ENCODE peak calls at places on chromosomes 6 and 20, in ten cellular contexts. T is CD8-positive, alpha-beta T cell; I is upper lobe of left lung; F is right cardiac atrium; S is small intestine; X is hepatocyte; Z is heart right ventricle; U is sigmoid colon; K is GM23248; Y is CD4-positive, CD25-positive, alpha-beta regulatory T cell. M is an unnamed sample. For H3K4me1, the result is how much of the 10 kb centered on the place peaks cover.

GRCh38 chr20:10339609-10340008 is 94.4 kb downstream of the MKKS start:
- DNase-seq in T (no peak), I (no peak), F (no peak), S (no peak), X (no peak), Z (no peak), U (no peak), K (no peak), Y (no peak), M (no peak)

GRCh38 chr6:56913276-56914138 is 41.4 kb upstream of the BEND6 start:
- DNase-seq in T (no peak), I (no peak), F (no peak), S (no peak), X (no peak), Z (no peak), U (no peak), K (no peak), Y (no peak), M (no peak)

GRCh38 chr20:1163653-1164052 is 21.1 kb downstream of the TMEM74B start:
- DNase-seq in T (no peak), I (no peak), F (no peak), S (no peak), X (no peak), Z (no peak), U (no peak), K (no peak), Y (no peak), M (no peak)

GRCh38 chr6:125584468-125584939 is 164.9 kb upstream of the HEY2 start:
- DNase-seq in T (no peak), I (peak), F (peak), S (no peak), X (peak), Z (peak), U (no peak), K (no peak), Y (no peak), M (no peak)

GRCh38 chr20:5400164-5400762 is 83.5 kb upstream of the PROKR2 start:
- DNase-seq in T (no peak), I (no peak), F (no peak), S (peak), X (peak), Z (no peak), U (no peak), K (peak), Y (no peak), M (no peak)

GRCh38 chr20:46559685-46560440 is 9.4 kb upstream of the OCSTAMP start:
- DNase-seq in T (no peak), I (no peak), F (no peak), S (no peak), X (no peak), Z (no peak), U (no peak), K (no peak), Y (no peak), M (no peak)

GRCh38 chr6:15090145-15090579 is 155.7 kb upstream of the JARID2 start:
- DNase-seq in T (no peak), I (no peak), F (no peak), S (no peak), X (peak), Z (no peak), U (no peak), K (peak), Y (no peak), M (no peak)

GRCh38 chr6:104484191-104484590 is 375.5 kb downstream of the HACE1 start:
- DNase-seq in T (no peak), I (no peak), F (no peak), S (no peak), X (no peak), Z (no peak), U (no peak), K (no peak), Y (no peak), M (no peak)

GRCh38 chr6:170100046-170100445 is 190.8 kb downstream of the DLL1 start:
- DNase-seq in T (no peak), I (no peak), F (no peak), S (no peak), X (no peak), Z (no peak), U (peak), K (no peak), Y (no peak), M (no peak)

GRCh38 chr6:2231438-2231837 is 14.0 kb downstream of the GMDS start:
- DNase-seq in T (no peak), I (no peak), F (no peak), S (no peak), X (no peak), Z (no peak), U (no peak), K (no peak), Y (no peak), M (no peak)

GRCh38 chr6:31558631-31559500 is 11.5 kb downstream of the NFKBIL1 start:
- DNase-seq in T (peak), I (no peak), F (no peak), S (no peak), X (no peak), Z (no peak), U (peak), K (peak), Y (peak), M (peak)

GRCh38 chr6:79687759-79688158 is 56.6 kb downstream of the SH3BGRL2 start:
- DNase-seq in T (no peak), I (no peak), F (no peak), S (peak), X (peak), Z (no peak), U (no peak), K (no peak), Y (no peak), M (no peak)

GRCh38 chr6:167997642-167998041 is at the start of gene KIF25:
- DNase-seq in T (no peak), I (no peak), F (no peak), S (no peak), X (no peak), Z (no peak), U (no peak), K (no peak), Y (no peak), M (no peak)

GRCh38 chr6:20946037-20946436 is 411.8 kb downstream of the CDKAL1 start:
- DNase-seq in T (no peak), I (no peak), F (no peak), S (no peak), X (no peak), Z (no peak), U (no peak), K (peak), Y (no peak), M (no peak)

GRCh38 chr6:156061958-156062661 is 606.5 kb upstream of the NOX3 start:
- DNase-seq in T (no peak), I (no peak), F (no peak), S (no peak), X (no peak), Z (no peak), U (no peak), K (no peak), Y (no peak), M (no peak)

GRCh38 chr6:35048631-35049083 is 92.5 kb downstream of the TCP11 start:
- DNase-seq in T (peak), I (no peak), F (peak), S (no peak), X (peak), Z (no peak), U (peak), K (peak), Y (peak), M (no peak)

GRCh38 chr6:15248451-15249370 is 2.8 kb downstream of the JARID2 start:
- DNase-seq in T (peak), I (peak), F (peak), S (peak), X (peak), Z (peak), U (peak), K (peak), Y (peak), M (peak)

GRCh38 chr6:168778201-168778600 is 337.2 kb downstream of the SMOC2 start:
- DNase-seq in T (no peak), I (no peak), F (peak), S (no peak), X (peak), Z (peak), U (peak), K (peak), Y (no peak), M (no peak)

GRCh38 chr6:159052720-159053119 is 7.9 kb upstream of the TAGAP start:
- DNase-seq in T (no peak), I (no peak), F (no peak), S (no peak), X (no peak), Z (no peak), U (no peak), K (no peak), Y (no peak), M (no peak)

GRCh38 chr20:59994697-59995122 is 36.5 kb downstream of the CDH26 start:
- DNase-seq in T (no peak), I (no peak), F (peak), S (peak), X (peak), Z (peak), U (no peak), K (peak), Y (no peak), M (peak)

GRCh38 chr6:158718431-158719126 is 68.7 kb downstream of the SYTL3 start:
- DNase-seq in T (no peak), I (no peak), F (no peak), S (peak), X (peak), Z (no peak), U (peak), K (peak), Y (no peak), M (no peak)

GRCh38 chr6:53727748-53728147 is 62.2 kb upstream of the KLHL31 start:
- DNase-seq in T (no peak), I (no peak), F (no peak), S (no peak), X (no peak), Z (no peak), U (no peak), K (peak), Y (no peak), M (no peak)

GRCh38 chr6:144140859-144141258 is 9.5 kb upstream of the STX11 start:
- DNase-seq in T (no peak), I (no peak), F (no peak), S (no peak), X (no peak), Z (no peak), U (no peak), K (no peak), Y (no peak), M (no peak)

GRCh38 chr20:53208110-53208908 is 236.2 kb downstream of the TSHZ2 start:
- DNase-seq in T (peak), I (no peak), F (no peak), S (no peak), X (no peak), Z (no peak), U (no peak), K (no peak), Y (no peak), M (no peak)

GRCh38 chr20:14877616-14878015 is 540.2 kb upstream of the FLRT3 start:
- DNase-seq in T (no peak), I (no peak), F (no peak), S (no peak), X (no peak), Z (no peak), U (no peak), K (no peak), Y (no peak), M (no peak)

GRCh38 chr6:75602164-75602896 is 650 bp downstream of the SENP6 start:
- DNase-seq in T (peak), I (peak), F (peak), S (no peak), X (peak), Z (peak), U (peak), K (peak), Y (peak), M (peak)

GRCh38 chr20:16574656-16575355 is 1.6 kb upstream of the KIF16B start:
- DNase-seq in T (peak), I (peak), F (peak), S (peak), X (peak), Z (peak), U (peak), K (peak), Y (peak), M (peak)

GRCh38 chr6:3022765-3023662 is 23.3 kb downstream of the NQO2 start:
- DNase-seq in T (peak), I (peak), F (peak), S (peak), X (no peak), Z (peak), U (no peak), K (peak), Y (no peak), M (no peak)

GRCh38 chr6:35764238-35764896 is 12.0 kb upstream of the CLPSL2 start:
- DNase-seq in T (no peak), I (no peak), F (no peak), S (peak), X (no peak), Z (no peak), U (no peak), K (no peak), Y (no peak), M (no peak)

GRCh38 chr20:61883867-61884393 is 181.8 kb downstream of the TAF4 start:
- DNase-seq in T (no peak), I (peak), F (peak), S (no peak), X (no peak), Z (no peak), U (no peak), K (no peak), Y (no peak), M (no peak)

DNA sequence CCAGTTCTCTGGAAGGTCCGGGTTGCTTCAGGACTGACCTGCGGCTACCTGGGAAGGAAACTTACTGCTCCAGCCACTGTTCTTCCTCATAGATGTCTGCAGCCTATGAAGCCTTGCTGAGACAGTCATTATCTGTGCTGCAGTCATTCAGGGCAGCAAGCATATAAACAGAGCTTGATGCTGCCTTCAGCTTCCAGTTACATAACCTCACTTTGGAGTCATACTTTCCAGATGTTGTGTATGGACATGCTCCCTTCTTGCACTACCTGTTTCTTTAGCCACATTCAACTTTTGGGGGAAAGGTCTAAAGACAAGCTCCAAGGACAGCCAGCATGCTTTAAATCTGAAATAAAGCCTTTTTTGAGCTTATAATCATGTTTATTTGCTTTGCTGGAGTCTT is 98.1 kb downstream of the SLC24A3 start:
- DNase-seq in T (no peak), I (no peak), F (no peak), S (no peak), X (no peak), Z (no peak), U (no peak), K (no peak), Y (no peak), M (no peak)
- H3K4me1 ChIP-seq in T (under half), I (under half), F (under half), S (under half), X (under half), Z (under half), U (under half), K (under half), Y (under half), M (under half)

DNA sequence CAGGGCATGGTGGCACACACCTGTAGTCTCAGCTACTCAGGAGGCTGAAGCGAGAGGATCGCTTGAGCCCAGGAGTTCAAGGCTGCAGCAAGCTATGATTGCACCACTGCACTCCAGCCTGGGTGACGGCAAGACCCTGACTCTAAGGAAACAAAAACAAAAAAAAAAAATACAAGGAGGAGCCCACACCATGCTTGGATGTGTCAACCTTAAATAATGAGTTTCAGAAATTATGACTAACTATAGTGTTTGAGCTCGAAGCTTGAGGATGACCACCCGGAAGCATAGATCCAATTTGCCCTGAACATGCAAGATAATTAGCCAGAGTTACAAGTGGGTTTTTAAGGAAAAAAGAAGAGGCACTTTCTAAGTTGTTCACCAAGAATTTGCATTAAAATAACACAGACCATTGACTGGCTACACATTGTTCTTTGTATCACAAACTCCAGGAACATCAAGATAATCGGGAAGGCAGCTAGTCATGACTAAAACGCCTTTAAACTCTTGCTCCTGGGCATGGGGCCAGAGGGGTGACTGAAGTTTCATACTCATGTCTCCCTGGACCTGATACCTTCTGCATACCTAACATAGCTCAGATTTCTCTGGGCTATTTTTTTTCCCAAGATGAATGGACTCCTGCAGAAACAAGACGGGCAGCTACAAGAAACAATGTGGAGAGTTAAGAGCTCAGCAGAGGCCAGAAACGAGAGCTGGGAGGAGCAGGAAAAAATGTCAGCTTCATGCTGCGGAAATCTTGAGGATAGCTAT is 289.6 kb downstream of the PREX1 start:
- DNase-seq in T (no peak), I (no peak), F (peak), S (no peak), X (peak), Z (no peak), U (no peak), K (peak), Y (no peak), M (peak)
- H3K27ac ChIP-seq in T (no peak), I (no peak), F (no peak), S (no peak), X (no peak), Z (no peak), U (no peak), K (no peak), Y (no peak), M (no peak)

DNA sequence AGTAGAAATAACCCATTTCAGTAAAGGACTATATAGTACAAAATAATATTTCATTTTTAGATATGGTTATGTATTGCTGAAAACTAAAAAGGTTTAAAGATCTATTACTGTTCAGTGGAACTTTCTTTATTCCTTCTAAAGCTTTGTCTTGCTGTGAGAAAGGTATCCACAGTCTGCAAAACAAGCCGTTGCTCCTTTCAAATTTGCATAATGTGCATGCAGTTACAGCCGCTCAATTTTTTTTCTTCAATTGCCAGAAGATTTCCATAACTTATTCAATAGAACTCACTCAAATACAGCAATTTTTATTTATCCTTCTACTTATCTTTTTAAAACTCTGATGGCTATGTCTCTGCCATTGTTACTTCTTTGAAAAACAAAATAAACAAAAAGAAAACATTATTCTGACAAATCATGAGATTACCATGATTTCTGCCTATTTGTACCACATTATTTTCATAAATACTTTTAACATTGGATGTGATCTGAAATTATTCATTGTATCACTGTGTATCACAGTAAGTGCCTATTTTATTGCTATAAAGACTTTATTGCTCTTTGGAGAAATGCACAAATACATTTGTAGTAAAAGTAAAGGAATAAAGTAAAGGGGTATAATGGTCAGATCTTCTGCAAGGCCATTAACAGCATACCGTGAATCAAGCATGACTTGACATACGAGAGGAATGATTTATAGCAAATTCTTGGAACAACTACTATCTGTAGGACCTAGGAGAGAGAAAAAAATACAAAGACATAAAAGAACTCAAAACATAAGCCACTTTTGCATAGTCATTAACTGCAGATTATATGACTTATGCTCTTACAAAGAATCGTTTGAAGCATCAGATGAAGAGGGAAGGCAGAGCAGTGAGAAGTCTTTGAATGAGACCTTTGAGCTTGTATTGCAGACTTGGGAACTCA is 29.6 kb upstream of the HBS1L start:
- DNase-seq in T (no peak), I (no peak), F (no peak), S (no peak), X (no peak), Z (no peak), U (no peak), K (no peak), Y (no peak), M (no peak)
- H3K4me1 ChIP-seq in T (under half), I (under half), F (under half), S (under half), X (under half), Z (under half), U (under half), K (under half), Y (under half), M (under half)

GRCh38 chr6:166338854-166339253 is 3.5 kb downstream of the SFT2D1 start:
- DNase-seq in T (no peak), I (no peak), F (no peak), S (no peak), X (no peak), Z (no peak), U (no peak), K (no peak), Y (no peak), M (no peak)

GRCh38 chr6:166342293-166343156 is at the start of gene SFT2D1:
- DNase-seq in T (peak), I (peak), F (peak), S (peak), X (peak), Z (peak), U (peak), K (peak), Y (peak), M (peak)

GRCh38 chr6:166341915-166342292 is 441 bp downstream of the SFT2D1 start:
- DNase-seq in T (no peak), I (no peak), F (no peak), S (no peak), X (peak), Z (no peak), U (no peak), K (peak), Y (no peak), M (peak)

GRCh38 chr6:166343157-166343502 is 785 bp upstream of the SFT2D1 start:
- DNase-seq in T (no peak), I (no peak), F (no peak), S (peak), X (no peak), Z (no peak), U (no peak), K (no peak), Y (no peak), M (no peak)

GRCh38 chr6:166341464-166341863 is 881 bp downstream of the SFT2D1 start:
- DNase-seq in T (no peak), I (no peak), F (no peak), S (peak), X (no peak), Z (no peak), U (no peak), K (peak), Y (peak), M (no peak)
- H3K27ac ChIP-seq in T (peak), I (peak), F (no peak), S (no peak), X (no peak), Z (peak), U (no peak), K (no peak), Y (peak), M (peak)